ENCODE peak calls at places on chromosome 17, in nine cellular contexts. A is midbrain; T is HEK293T; S is mucosa of gallbladder; J is activated T-cell treated with anti-CD3 and anti-CD28 coated beads, Interleukin-2, amount 50 U/mL, for 24 hours; R is thyroid gland; Y is GM03348; V is CD8-positive, alpha-beta T cell; E is H54. L is an unnamed sample.

GRCh38 chr17:59972778-59973177 is 8.2 kb upstream of the RNFT1 start:
- DNase-seq in E (no peak), R (no peak), J (no peak), S (no peak), V (no peak), T (no peak), Y (no peak), A (no peak), L (no peak)

GRCh38 chr17:19258371-19258770 is 21.2 kb downstream of the EPN2 start:
- DNase-seq in E (no peak), S (no peak), V (no peak), R (no peak), Y (no peak), J (no peak), T (no peak), A (no peak), L (no peak)

GRCh38 chr17:79979201-79979840 is 56.4 kb downstream of the TBC1D16 start:
- DNase-seq in V (no peak), S (no peak), A (no peak), T (no peak), Y (no peak), R (no peak), E (no peak), J (peak), L (no peak)

GRCh38 chr17:2067559-2067958 is 12.7 kb downstream of the HIC1 start:
- DNase-seq in R (no peak), V (no peak), J (no peak), Y (peak), A (no peak), T (no peak), E (no peak), S (no peak), L (no peak)

GRCh38 chr17:18951941-18952842 is at the start of gene SLC5A10:
- DNase-seq in A (no peak), S (no peak), E (no peak), J (no peak), V (no peak), R (no peak), T (no peak), Y (no peak), L (no peak)

GRCh38 chr17:16250635-16251034 is 33.6 kb downstream of the PIGL start:
- DNase-seq in V (no peak), E (no peak), T (no peak), S (no peak), R (no peak), J (no peak), A (no peak), Y (peak), L (peak)

GRCh38 chr17:64126918-64127317 is 3.0 kb downstream of the ERN1 start:
- DNase-seq in E (no peak), V (no peak), Y (peak), T (no peak), J (no peak), R (no peak), S (no peak), A (no peak), L (no peak)

GRCh38 chr17:740240-741055 is 8.1 kb downstream of the TLCD3A start:
- DNase-seq in J (peak), S (peak), V (no peak), T (no peak), A (peak), Y (no peak), R (no peak), E (no peak), L (peak)

GRCh38 chr17:82019905-82020873 is 2.5 kb downstream of the CENPX start:
- DNase-seq in T (peak), A (no peak), Y (peak), V (peak), R (peak), J (peak), S (no peak), E (peak), L (peak)

GRCh38 chr17:7881655-7882054 is 6.9 kb upstream of the CHD3 start:
- DNase-seq in E (no peak), J (no peak), V (no peak), S (no peak), A (no peak), R (no peak), Y (no peak), T (no peak), L (no peak)

GRCh38 chr17:66395961-66396360 is 93.5 kb downstream of the PRKCA start:
- DNase-seq in J (no peak), A (no peak), V (no peak), Y (no peak), S (no peak), E (no peak), T (no peak), R (no peak), L (no peak)

GRCh38 chr17:45430738-45431530 is 1.7 kb downstream of the ARHGAP27 start:
- DNase-seq in A (no peak), Y (peak), J (peak), R (peak), E (no peak), T (no peak), S (peak), V (no peak), L (peak)